ENCODE peak calls at places on chromosomes 5 and 9, in four cellular contexts. H, W, Q and U are unnamed samples.

GRCh38 chr9:72041775-72042194 is 18.6 kb downstream of the C9orf57 start:
- DNase-seq in H (no peak), W (no peak), Q (peak), U (no peak)

GRCh38 chr5:44821164-44821563 is 12.4 kb downstream of the MRPS30 start:
- DNase-seq in H (no peak), W (no peak), Q (no peak), U (no peak)

GRCh38 chr9:126058631-126059030 is 268.0 kb upstream of the MVB12B start:
- DNase-seq in H (no peak), W (no peak), Q (no peak), U (no peak)

GRCh38 chr5:124040799-124041198 is 528.8 kb downstream of the CSNK1G3 start:
- DNase-seq in H (no peak), W (no peak), Q (no peak), U (no peak)

GRCh38 chr9:137301086-137301947 is 754 bp downstream of the NRARP start:
- DNase-seq in H (no peak), W (no peak), Q (no peak), U (peak)

GRCh38 chr5:177605078-177605477 is 5.1 kb downstream of the B4GALT7 start:
- DNase-seq in H (no peak), W (no peak), Q (no peak), U (no peak)

GRCh38 chr5:138569759-138570158 is 5.4 kb downstream of the HSPA9 start:
- DNase-seq in H (no peak), W (no peak), Q (no peak), U (no peak)

GRCh38 chr9:119736478-119737454 is 367.5 kb upstream of the BRINP1 start:
- DNase-seq in H (no peak), W (no peak), Q (peak), U (no peak)

GRCh38 chr9:100098241-100098886 is 436 bp downstream of the ERP44 start:
- DNase-seq in H (peak), W (peak), Q (no peak), U (peak)

GRCh38 chr9:90098456-90098855 is 493.6 kb downstream of the GADD45G start:
- DNase-seq in H (no peak), W (no peak), Q (no peak), U (no peak)

GRCh38 chr5:130627145-130627544 is 537.9 kb downstream of the HINT1 start:
- DNase-seq in H (no peak), W (no peak), Q (no peak), U (no peak)

GRCh38 chr5:67799732-67800234 is 415.8 kb upstream of the PIK3R1 start:
- DNase-seq in H (no peak), W (peak), Q (no peak), U (no peak)

GRCh38 chr5:50666261-50667078 is at the start of gene PARP8:
- DNase-seq in H (peak), W (no peak), Q (no peak), U (peak)

DNA sequence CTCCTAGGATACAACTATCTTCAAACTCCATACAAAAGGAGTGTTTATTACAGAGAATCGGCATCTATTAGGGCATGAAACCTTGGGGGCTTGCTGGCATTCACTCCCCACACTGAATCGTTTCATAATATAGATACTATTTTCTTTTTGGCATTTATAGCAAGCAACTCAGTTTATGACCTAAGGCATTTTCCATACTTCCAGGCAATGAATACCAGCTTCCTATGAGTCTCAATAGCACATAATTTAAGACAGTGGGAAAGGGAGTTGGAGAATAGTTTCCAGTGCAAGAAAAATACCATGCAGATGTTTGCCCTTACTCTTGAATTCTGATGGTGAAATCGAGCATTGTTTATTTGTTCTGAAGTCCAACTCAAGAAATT is 175.8 kb upstream of the KLF9 start:
- DNase-seq in H (no peak), W (no peak), Q (no peak), U (no peak)
- TF ChIP-seq MYC in H (no peak), W (no peak), Q (no peak), U (no peak)

DNA sequence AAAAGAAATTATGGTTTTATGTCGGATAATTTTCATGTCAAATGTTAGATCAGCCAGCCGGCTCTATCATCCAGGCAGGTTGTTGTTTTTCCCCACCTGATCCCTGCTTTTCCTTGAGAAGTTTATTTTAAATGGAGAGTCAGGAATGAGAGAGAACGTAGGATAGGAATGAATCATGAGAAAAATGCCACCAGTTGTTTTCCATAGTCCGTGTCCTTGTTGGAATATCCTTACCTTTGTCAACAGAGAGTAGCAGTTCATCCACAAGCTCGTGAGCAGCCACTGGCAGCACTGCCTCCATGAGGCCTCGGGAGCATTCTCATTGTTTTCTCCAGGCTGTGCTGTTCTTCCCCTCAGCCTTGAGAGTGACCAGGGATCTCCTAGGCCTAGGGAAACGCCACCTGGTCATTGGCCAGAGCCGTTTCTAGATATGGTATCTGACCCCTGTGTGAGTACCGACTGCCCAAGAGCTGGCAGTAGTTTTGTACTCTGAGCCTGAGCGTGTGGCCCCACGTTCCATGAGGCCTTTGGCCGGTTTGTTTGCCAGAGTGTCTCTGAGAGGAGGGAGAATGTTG is 293.3 kb downstream of the FANCC start:
- DNase-seq in H (no peak), W (peak), Q (no peak), U (no peak)
- TF ChIP-seq MAX in H (peak), W (peak), Q (no peak), U (no peak)

GRCh38 chr9:123421211-123421585 is 65.2 kb downstream of the CRB2 start:
- DNase-seq in H (no peak), W (no peak), Q (no peak), U (no peak)
- TF ChIP-seq MYC in H (no peak), W (no peak), Q (no peak), U (no peak)

GRCh38 chr5:160789219-160789820 is 62.7 kb downstream of the ATP10B start:
- DNase-seq in H (no peak), W (no peak), Q (no peak), U (no peak)

GRCh38 chr5:160792732-160793454 is 59.1 kb downstream of the ATP10B start:
- DNase-seq in H (no peak), W (no peak), Q (no peak), U (no peak)

GRCh38 chr5:160792281-160792680 is 59.7 kb downstream of the ATP10B start:
- DNase-seq in H (no peak), W (no peak), Q (no peak), U (peak)

GRCh38 chr5:160787247-160787646 is 64.8 kb downstream of the ATP10B start:
- DNase-seq in H (peak), W (peak), Q (peak), U (peak)
- TF ChIP-seq MAX in H (no peak), W (no peak), Q (no peak), U (no peak)

DNA sequence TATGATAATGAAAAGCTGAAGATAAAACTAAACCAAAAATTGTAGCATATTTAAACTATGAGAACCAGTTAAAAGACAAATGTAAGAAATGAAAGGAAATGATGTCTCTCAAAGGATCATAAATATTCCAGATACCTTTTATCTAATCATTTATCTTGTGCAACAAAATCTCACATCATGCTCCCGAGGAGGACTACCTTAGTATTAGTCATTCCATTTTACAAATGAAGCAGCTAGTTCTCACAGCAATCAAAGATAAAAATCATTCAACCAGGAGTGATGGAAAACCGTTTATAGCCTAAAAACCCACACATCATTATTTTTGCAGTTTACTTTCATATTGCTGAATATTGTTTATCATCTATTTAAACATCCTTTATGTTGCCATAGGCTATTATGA is 190.0 kb downstream of the CDH12 start:
- DNase-seq in H (no peak), W (no peak), Q (no peak), U (no peak)
- TF ChIP-seq MYC in H (no peak), W (no peak), Q (no peak), U (no peak)

GRCh38 chr5:65032250-65032649 is 263.5 kb downstream of the CWC27 start:
- DNase-seq in H (no peak), W (no peak), Q (no peak), U (peak)
- TF ChIP-seq MAX in H (no peak), W (no peak), Q (no peak), U (no peak)

GRCh38 chr9:80025131-80025530 is 453.4 kb downstream of the TLE4 start:
- DNase-seq in H (no peak), W (no peak), Q (no peak), U (no peak)

GRCh38 chr9:80026121-80026520 is 454.4 kb downstream of the TLE4 start:
- DNase-seq in H (no peak), W (no peak), Q (no peak), U (no peak)

GRCh38 chr9:80030801-80031200 is 459.0 kb downstream of the TLE4 start:
- DNase-seq in H (no peak), W (no peak), Q (no peak), U (no peak)

DNA sequence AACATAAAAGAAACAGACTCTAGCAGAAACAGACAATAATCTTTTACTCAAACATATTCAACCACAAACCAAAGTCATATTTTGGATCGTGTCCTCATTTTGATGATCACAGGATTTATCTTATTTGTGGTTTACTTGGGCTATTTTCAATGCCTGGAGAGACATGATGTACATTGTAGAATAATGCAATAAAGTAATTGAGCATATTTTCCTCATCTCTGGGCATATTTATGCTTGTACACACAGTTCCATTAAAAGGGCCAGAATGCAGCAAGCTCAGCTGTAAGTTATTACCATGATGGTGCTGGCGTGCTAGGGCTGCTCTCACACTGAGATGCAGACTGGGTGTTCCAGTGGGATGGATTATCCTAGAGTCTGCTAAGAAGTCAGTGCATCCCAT is 456.7 kb downstream of the TLE4 start:
- DNase-seq in H (no peak), W (no peak), Q (no peak), U (no peak)
- TF ChIP-seq MYC in H (no peak), W (no peak), Q (no peak), U (no peak)

GRCh38 chr5:61381968-61382367 is 49.9 kb downstream of the ZSWIM6 start:
- DNase-seq in H (no peak), W (no peak), Q (no peak), U (no peak)

GRCh38 chr5:61379677-61380076 is 47.6 kb downstream of the ZSWIM6 start:
- DNase-seq in H (no peak), W (no peak), Q (no peak), U (no peak)
- TF ChIP-seq MAX in H (no peak), W (no peak), Q (no peak), U (no peak)